ENCODE peak calls at places on chromosomes 1 and 21, in nine cellular contexts. One of them, this sample, is unnamed.

GRCh38 chr1:208851376-208851775 is 607.2 kb upstream of the PLXNA2 start:
- DNase-seq in NCI-H2029: no peak
- DNase-seq in breast epithelium: no peak
- DNase-seq in H7: no peak
- DNase-seq in stimulated activated CD4-positive, alpha-beta T cell treated with anti-CD3 and anti-CD28 coated beads, Interleukin-1b, Interleukin-23, amount 100 ng/mL, for 1 hour: no peak
- DNase-seq in esophagus muscularis mucosa: no peak
- DNase-seq in HCEC 1CT: no peak
- DNase-seq in NCI-H69: peak
- DNase-seq in pulmonary artery endothelial cell: no peak
- DNase-seq in this sample: no peak

GRCh38 chr1:215835951-215836350 is 268.8 kb downstream of the KCTD3 start:
- DNase-seq in NCI-H2029: no peak
- DNase-seq in breast epithelium: no peak
- DNase-seq in H7: no peak
- DNase-seq in stimulated activated CD4-positive, alpha-beta T cell treated with anti-CD3 and anti-CD28 coated beads, Interleukin-1b, Interleukin-23, amount 100 ng/mL, for 1 hour: no peak
- DNase-seq in esophagus muscularis mucosa: no peak
- DNase-seq in HCEC 1CT: peak
- DNase-seq in NCI-H69: no peak
- DNase-seq in pulmonary artery endothelial cell: no peak
- DNase-seq in this sample: no peak

GRCh38 chr1:210099921-210100320 is 132.7 kb upstream of the SERTAD4 start:
- DNase-seq in NCI-H2029: no peak
- DNase-seq in breast epithelium: no peak
- DNase-seq in H7: no peak
- DNase-seq in stimulated activated CD4-positive, alpha-beta T cell treated with anti-CD3 and anti-CD28 coated beads, Interleukin-1b, Interleukin-23, amount 100 ng/mL, for 1 hour: no peak
- DNase-seq in esophagus muscularis mucosa: no peak
- DNase-seq in HCEC 1CT: no peak
- DNase-seq in NCI-H69: no peak
- DNase-seq in pulmonary artery endothelial cell: no peak
- DNase-seq in this sample: no peak

GRCh38 chr1:227741166-227741870 is 6.1 kb downstream of the SNAP47 start:
- DNase-seq in NCI-H2029: no peak
- DNase-seq in breast epithelium: no peak
- DNase-seq in H7: no peak
- DNase-seq in stimulated activated CD4-positive, alpha-beta T cell treated with anti-CD3 and anti-CD28 coated beads, Interleukin-1b, Interleukin-23, amount 100 ng/mL, for 1 hour: no peak
- DNase-seq in esophagus muscularis mucosa: no peak
- DNase-seq in HCEC 1CT: no peak
- DNase-seq in NCI-H69: no peak
- DNase-seq in pulmonary artery endothelial cell: no peak
- DNase-seq in this sample: no peak

GRCh38 chr1:109482242-109482641 is 1.5 kb upstream of the ATXN7L2 start:
- DNase-seq in NCI-H2029: no peak
- DNase-seq in breast epithelium: no peak
- DNase-seq in H7: no peak
- DNase-seq in stimulated activated CD4-positive, alpha-beta T cell treated with anti-CD3 and anti-CD28 coated beads, Interleukin-1b, Interleukin-23, amount 100 ng/mL, for 1 hour: no peak
- DNase-seq in esophagus muscularis mucosa: no peak
- DNase-seq in HCEC 1CT: no peak
- DNase-seq in NCI-H69: no peak
- DNase-seq in pulmonary artery endothelial cell: no peak
- DNase-seq in this sample: no peak

GRCh38 chr1:115134850-115135484 is 45.7 kb upstream of the TSPAN2 start:
- DNase-seq in NCI-H2029: no peak
- DNase-seq in breast epithelium: peak
- DNase-seq in H7: no peak
- DNase-seq in stimulated activated CD4-positive, alpha-beta T cell treated with anti-CD3 and anti-CD28 coated beads, Interleukin-1b, Interleukin-23, amount 100 ng/mL, for 1 hour: no peak
- DNase-seq in esophagus muscularis mucosa: no peak
- DNase-seq in HCEC 1CT: peak
- DNase-seq in NCI-H69: no peak
- DNase-seq in pulmonary artery endothelial cell: no peak
- DNase-seq in this sample: peak

GRCh38 chr1:172929006-172929405 is 121.7 kb downstream of the TNFSF18 start:
- DNase-seq in NCI-H2029: no peak
- DNase-seq in breast epithelium: no peak
- DNase-seq in H7: no peak
- DNase-seq in stimulated activated CD4-positive, alpha-beta T cell treated with anti-CD3 and anti-CD28 coated beads, Interleukin-1b, Interleukin-23, amount 100 ng/mL, for 1 hour: no peak
- DNase-seq in esophagus muscularis mucosa: no peak
- DNase-seq in HCEC 1CT: peak
- DNase-seq in NCI-H69: no peak
- DNase-seq in pulmonary artery endothelial cell: no peak
- DNase-seq in this sample: no peak

GRCh38 chr1:247110627-247111258 is 6.6 kb upstream of the ZNF669 start:
- DNase-seq in NCI-H2029: no peak
- DNase-seq in breast epithelium: no peak
- DNase-seq in H7: peak
- DNase-seq in stimulated activated CD4-positive, alpha-beta T cell treated with anti-CD3 and anti-CD28 coated beads, Interleukin-1b, Interleukin-23, amount 100 ng/mL, for 1 hour: no peak
- DNase-seq in esophagus muscularis mucosa: peak
- DNase-seq in HCEC 1CT: no peak
- DNase-seq in NCI-H69: no peak
- DNase-seq in pulmonary artery endothelial cell: no peak
- DNase-seq in this sample: peak

GRCh38 chr1:222243902-222244301 is 304.0 kb downstream of the HHIPL2 start:
- DNase-seq in NCI-H2029: peak
- DNase-seq in breast epithelium: no peak
- DNase-seq in H7: no peak
- DNase-seq in stimulated activated CD4-positive, alpha-beta T cell treated with anti-CD3 and anti-CD28 coated beads, Interleukin-1b, Interleukin-23, amount 100 ng/mL, for 1 hour: no peak
- DNase-seq in esophagus muscularis mucosa: peak
- DNase-seq in HCEC 1CT: no peak
- DNase-seq in NCI-H69: peak
- DNase-seq in pulmonary artery endothelial cell: no peak
- DNase-seq in this sample: no peak

GRCh38 chr1:172851871-172852270 is 193.0 kb downstream of the FASLG start:
- DNase-seq in NCI-H2029: no peak
- DNase-seq in breast epithelium: no peak
- DNase-seq in H7: no peak
- DNase-seq in stimulated activated CD4-positive, alpha-beta T cell treated with anti-CD3 and anti-CD28 coated beads, Interleukin-1b, Interleukin-23, amount 100 ng/mL, for 1 hour: no peak
- DNase-seq in esophagus muscularis mucosa: no peak
- DNase-seq in HCEC 1CT: no peak
- DNase-seq in NCI-H69: no peak
- DNase-seq in pulmonary artery endothelial cell: no peak
- DNase-seq in this sample: no peak

GRCh38 chr1:229148041-229148671 is 122.8 kb upstream of the RAB4A start:
- DNase-seq in NCI-H2029: peak
- DNase-seq in breast epithelium: no peak
- DNase-seq in H7: peak
- DNase-seq in stimulated activated CD4-positive, alpha-beta T cell treated with anti-CD3 and anti-CD28 coated beads, Interleukin-1b, Interleukin-23, amount 100 ng/mL, for 1 hour: no peak
- DNase-seq in esophagus muscularis mucosa: no peak
- DNase-seq in HCEC 1CT: no peak
- DNase-seq in NCI-H69: peak
- DNase-seq in pulmonary artery endothelial cell: no peak
- DNase-seq in this sample: no peak

GRCh38 chr1:220487297-220487820 is 40.6 kb upstream of the MARK1 start:
- DNase-seq in NCI-H2029: peak
- DNase-seq in breast epithelium: no peak
- DNase-seq in H7: no peak
- DNase-seq in stimulated activated CD4-positive, alpha-beta T cell treated with anti-CD3 and anti-CD28 coated beads, Interleukin-1b, Interleukin-23, amount 100 ng/mL, for 1 hour: no peak
- DNase-seq in esophagus muscularis mucosa: peak
- DNase-seq in HCEC 1CT: no peak
- DNase-seq in NCI-H69: peak
- DNase-seq in pulmonary artery endothelial cell: peak
- DNase-seq in this sample: no peak

GRCh38 chr1:87644033-87644432 is 315.4 kb downstream of the LMO4 start:
- DNase-seq in NCI-H2029: no peak
- DNase-seq in breast epithelium: no peak
- DNase-seq in H7: no peak
- DNase-seq in stimulated activated CD4-positive, alpha-beta T cell treated with anti-CD3 and anti-CD28 coated beads, Interleukin-1b, Interleukin-23, amount 100 ng/mL, for 1 hour: no peak
- DNase-seq in esophagus muscularis mucosa: no peak
- DNase-seq in HCEC 1CT: no peak
- DNase-seq in NCI-H69: peak
- DNase-seq in pulmonary artery endothelial cell: no peak
- DNase-seq in this sample: no peak

GRCh38 chr1:231487019-231487418 is 41.5 kb upstream of the TSNAX start:
- DNase-seq in NCI-H2029: no peak
- DNase-seq in breast epithelium: no peak
- DNase-seq in H7: no peak
- DNase-seq in stimulated activated CD4-positive, alpha-beta T cell treated with anti-CD3 and anti-CD28 coated beads, Interleukin-1b, Interleukin-23, amount 100 ng/mL, for 1 hour: no peak
- DNase-seq in esophagus muscularis mucosa: no peak
- DNase-seq in HCEC 1CT: peak
- DNase-seq in NCI-H69: no peak
- DNase-seq in pulmonary artery endothelial cell: no peak
- DNase-seq in this sample: no peak

GRCh38 chr1:39105841-39106765 is 80.0 kb downstream of the NDUFS5 start:
- DNase-seq in NCI-H2029: peak
- DNase-seq in breast epithelium: peak
- DNase-seq in H7: peak
- DNase-seq in stimulated activated CD4-positive, alpha-beta T cell treated with anti-CD3 and anti-CD28 coated beads, Interleukin-1b, Interleukin-23, amount 100 ng/mL, for 1 hour: no peak
- DNase-seq in esophagus muscularis mucosa: no peak
- DNase-seq in HCEC 1CT: peak
- DNase-seq in NCI-H69: peak
- DNase-seq in pulmonary artery endothelial cell: no peak
- DNase-seq in this sample: no peak

GRCh38 chr1:84758968-84759491 is 68.8 kb upstream of the SSX2IP start:
- DNase-seq in NCI-H2029: no peak
- DNase-seq in breast epithelium: peak
- DNase-seq in H7: no peak
- DNase-seq in stimulated activated CD4-positive, alpha-beta T cell treated with anti-CD3 and anti-CD28 coated beads, Interleukin-1b, Interleukin-23, amount 100 ng/mL, for 1 hour: no peak
- DNase-seq in esophagus muscularis mucosa: no peak
- DNase-seq in HCEC 1CT: peak
- DNase-seq in NCI-H69: peak
- DNase-seq in pulmonary artery endothelial cell: no peak
- DNase-seq in this sample: no peak

GRCh38 chr1:77673030-77673429 is 9.4 kb downstream of the ZZZ3 start:
- DNase-seq in NCI-H2029: no peak
- DNase-seq in breast epithelium: no peak
- DNase-seq in H7: no peak
- DNase-seq in stimulated activated CD4-positive, alpha-beta T cell treated with anti-CD3 and anti-CD28 coated beads, Interleukin-1b, Interleukin-23, amount 100 ng/mL, for 1 hour: no peak
- DNase-seq in esophagus muscularis mucosa: no peak
- DNase-seq in HCEC 1CT: no peak
- DNase-seq in NCI-H69: no peak
- DNase-seq in pulmonary artery endothelial cell: no peak
- DNase-seq in this sample: no peak

GRCh38 chr21:42479582-42479981 is 16.4 kb downstream of the RSPH1 start:
- DNase-seq in NCI-H2029: no peak
- DNase-seq in breast epithelium: no peak
- DNase-seq in H7: no peak
- DNase-seq in stimulated activated CD4-positive, alpha-beta T cell treated with anti-CD3 and anti-CD28 coated beads, Interleukin-1b, Interleukin-23, amount 100 ng/mL, for 1 hour: no peak
- DNase-seq in esophagus muscularis mucosa: no peak
- DNase-seq in HCEC 1CT: no peak
- DNase-seq in NCI-H69: no peak
- DNase-seq in pulmonary artery endothelial cell: no peak
- DNase-seq in this sample: peak

GRCh38 chr1:172758242-172758641 is 99.3 kb downstream of the FASLG start:
- DNase-seq in NCI-H2029: no peak
- DNase-seq in breast epithelium: no peak
- DNase-seq in H7: no peak
- DNase-seq in stimulated activated CD4-positive, alpha-beta T cell treated with anti-CD3 and anti-CD28 coated beads, Interleukin-1b, Interleukin-23, amount 100 ng/mL, for 1 hour: no peak
- DNase-seq in esophagus muscularis mucosa: no peak
- DNase-seq in HCEC 1CT: peak
- DNase-seq in NCI-H69: no peak
- DNase-seq in pulmonary artery endothelial cell: no peak
- DNase-seq in this sample: no peak

GRCh38 chr1:62398377-62398776 is 38.5 kb upstream of the USP1 start:
- DNase-seq in NCI-H2029: no peak
- DNase-seq in breast epithelium: no peak
- DNase-seq in H7: no peak
- DNase-seq in stimulated activated CD4-positive, alpha-beta T cell treated with anti-CD3 and anti-CD28 coated beads, Interleukin-1b, Interleukin-23, amount 100 ng/mL, for 1 hour: no peak
- DNase-seq in esophagus muscularis mucosa: no peak
- DNase-seq in HCEC 1CT: peak
- DNase-seq in NCI-H69: no peak
- DNase-seq in pulmonary artery endothelial cell: no peak
- DNase-seq in this sample: peak

GRCh38 chr1:88608139-88608943 is 75.7 kb upstream of the PKN2 start:
- DNase-seq in NCI-H2029: no peak
- DNase-seq in breast epithelium: no peak
- DNase-seq in H7: peak
- DNase-seq in stimulated activated CD4-positive, alpha-beta T cell treated with anti-CD3 and anti-CD28 coated beads, Interleukin-1b, Interleukin-23, amount 100 ng/mL, for 1 hour: no peak
- DNase-seq in esophagus muscularis mucosa: no peak
- DNase-seq in HCEC 1CT: peak
- DNase-seq in NCI-H69: peak
- DNase-seq in pulmonary artery endothelial cell: no peak
- DNase-seq in this sample: no peak

GRCh38 chr1:93707956-93708355 is 26.3 kb upstream of the BCAR3 start:
- DNase-seq in NCI-H2029: no peak
- DNase-seq in breast epithelium: no peak
- DNase-seq in H7: no peak
- DNase-seq in stimulated activated CD4-positive, alpha-beta T cell treated with anti-CD3 and anti-CD28 coated beads, Interleukin-1b, Interleukin-23, amount 100 ng/mL, for 1 hour: no peak
- DNase-seq in esophagus muscularis mucosa: no peak
- DNase-seq in HCEC 1CT: no peak
- DNase-seq in NCI-H69: no peak
- DNase-seq in pulmonary artery endothelial cell: no peak
- DNase-seq in this sample: no peak

GRCh38 chr1:111873460-111873859 is 116.0 kb downstream of the KCND3 start:
- DNase-seq in NCI-H2029: no peak
- DNase-seq in breast epithelium: no peak
- DNase-seq in H7: no peak
- DNase-seq in stimulated activated CD4-positive, alpha-beta T cell treated with anti-CD3 and anti-CD28 coated beads, Interleukin-1b, Interleukin-23, amount 100 ng/mL, for 1 hour: no peak
- DNase-seq in esophagus muscularis mucosa: no peak
- DNase-seq in HCEC 1CT: no peak
- DNase-seq in NCI-H69: no peak
- DNase-seq in pulmonary artery endothelial cell: no peak
- DNase-seq in this sample: no peak

GRCh38 chr1:3548156-3548893 is 63.0 kb downstream of the MEGF6 start:
- DNase-seq in NCI-H2029: no peak
- DNase-seq in breast epithelium: no peak
- DNase-seq in H7: no peak
- DNase-seq in stimulated activated CD4-positive, alpha-beta T cell treated with anti-CD3 and anti-CD28 coated beads, Interleukin-1b, Interleukin-23, amount 100 ng/mL, for 1 hour: no peak
- DNase-seq in esophagus muscularis mucosa: no peak
- DNase-seq in HCEC 1CT: peak
- DNase-seq in NCI-H69: no peak
- DNase-seq in pulmonary artery endothelial cell: no peak
- DNase-seq in this sample: no peak

GRCh38 chr1:224800486-224801119 is 128.9 kb upstream of the DNAH14 start:
- DNase-seq in NCI-H2029: no peak
- DNase-seq in breast epithelium: no peak
- DNase-seq in H7: peak
- DNase-seq in stimulated activated CD4-positive, alpha-beta T cell treated with anti-CD3 and anti-CD28 coated beads, Interleukin-1b, Interleukin-23, amount 100 ng/mL, for 1 hour: no peak
- DNase-seq in esophagus muscularis mucosa: peak
- DNase-seq in HCEC 1CT: no peak
- DNase-seq in NCI-H69: no peak
- DNase-seq in pulmonary artery endothelial cell: no peak
- DNase-seq in this sample: peak

GRCh38 chr1:151293093-151293492 is 11.0 kb downstream of the ZNF687 start:
- DNase-seq in NCI-H2029: no peak
- DNase-seq in breast epithelium: no peak
- DNase-seq in H7: no peak
- DNase-seq in stimulated activated CD4-positive, alpha-beta T cell treated with anti-CD3 and anti-CD28 coated beads, Interleukin-1b, Interleukin-23, amount 100 ng/mL, for 1 hour: no peak
- DNase-seq in esophagus muscularis mucosa: no peak
- DNase-seq in HCEC 1CT: no peak
- DNase-seq in NCI-H69: no peak
- DNase-seq in pulmonary artery endothelial cell: no peak
- DNase-seq in this sample: no peak

GRCh38 chr1:205907794-205908193 is 35.5 kb downstream of the SLC26A9 start:
- DNase-seq in NCI-H2029: no peak
- DNase-seq in breast epithelium: no peak
- DNase-seq in H7: peak
- DNase-seq in stimulated activated CD4-positive, alpha-beta T cell treated with anti-CD3 and anti-CD28 coated beads, Interleukin-1b, Interleukin-23, amount 100 ng/mL, for 1 hour: no peak
- DNase-seq in esophagus muscularis mucosa: peak
- DNase-seq in HCEC 1CT: peak
- DNase-seq in NCI-H69: peak
- DNase-seq in pulmonary artery endothelial cell: no peak
- DNase-seq in this sample: no peak

GRCh38 chr1:86741947-86742572 is 37.7 kb downstream of the SH3GLB1 start:
- DNase-seq in NCI-H2029: no peak
- DNase-seq in breast epithelium: no peak
- DNase-seq in H7: no peak
- DNase-seq in stimulated activated CD4-positive, alpha-beta T cell treated with anti-CD3 and anti-CD28 coated beads, Interleukin-1b, Interleukin-23, amount 100 ng/mL, for 1 hour: no peak
- DNase-seq in esophagus muscularis mucosa: no peak
- DNase-seq in HCEC 1CT: peak
- DNase-seq in NCI-H69: peak
- DNase-seq in pulmonary artery endothelial cell: no peak
- DNase-seq in this sample: no peak